ENCODE peak calls at places on chromosomes 5 and 9, in five cellular contexts. J is heart left ventricle, G is aorta, D is stomach, Y is neuronal stem cell. P is an unnamed sample. For H3K36me3, the result is how much of the 10 kb centered on the place peaks cover.

GRCh38 chr5:179802950-179803562 is 3.6 kb downstream of the MGAT4B start:
- DNase-seq in J (peak), G (no peak), D (no peak), Y (no peak), P (peak)

GRCh38 chr9:133787749-133788015 is 49.5 kb upstream of the SARDH start:
- DNase-seq in J (no peak), G (no peak), D (peak), Y (no peak), P (no peak)

GRCh38 chr5:103014983-103015382 is 105.0 kb downstream of the GIN1 start:
- DNase-seq in J (no peak), G (no peak), D (no peak), Y (no peak), P (no peak)

GRCh38 chr9:126689027-126689825 is 75.5 kb downstream of the LMX1B start:
- DNase-seq in J (peak), G (no peak), D (no peak), Y (no peak), P (no peak)

GRCh38 chr5:122778157-122778556 is 3.3 kb downstream of the SNX2 start:
- DNase-seq in J (no peak), G (no peak), D (no peak), Y (no peak), P (no peak)

GRCh38 chr9:121633144-121633714 is 18.2 kb upstream of the DAB2IP start:
- DNase-seq in J (no peak), G (no peak), D (no peak), Y (no peak), P (no peak)

GRCh38 chr9:742914-743594 is 98.4 kb upstream of the DMRT1 start:
- DNase-seq in J (no peak), G (no peak), D (no peak), Y (no peak), P (peak)

GRCh38 chr5:87430863-87431262 is 18.1 kb upstream of the CCNH start:
- DNase-seq in J (no peak), G (no peak), D (no peak), Y (no peak), P (no peak)

GRCh38 chr9:545480-545879 is 296.0 kb upstream of the DMRT1 start:
- DNase-seq in J (peak), G (peak), D (no peak), Y (no peak), P (no peak)

GRCh38 chr5:68593211-68593701 is 377.7 kb downstream of the PIK3R1 start:
- DNase-seq in J (no peak), G (no peak), D (peak), Y (no peak), P (peak)

GRCh38 chr5:54643679-54644078 is 126.1 kb downstream of the SNX18 start:
- DNase-seq in J (no peak), G (peak), D (no peak), Y (no peak), P (no peak)

GRCh38 chr5:51838459-51839253 is 455.4 kb downstream of the ISL1 start:
- DNase-seq in J (no peak), G (no peak), D (no peak), Y (no peak), P (no peak)

GRCh38 chr5:108481355-108481931 is 99.5 kb upstream of the FBXL17 start:
- DNase-seq in J (no peak), G (no peak), D (no peak), Y (peak), P (no peak)

GRCh38 chr5:175853573-175854230 is 17.7 kb upstream of the CPLX2 start:
- DNase-seq in J (peak), G (peak), D (no peak), Y (no peak), P (peak)

GRCh38 chr5:113331201-113331551 is 103.6 kb downstream of the TSSK1B start:
- DNase-seq in J (no peak), G (no peak), D (no peak), Y (no peak), P (no peak)

GRCh38 chr5:169757016-169757415 is 119.9 kb downstream of the DOCK2 start:
- DNase-seq in J (no peak), G (no peak), D (no peak), Y (no peak), P (no peak)

GRCh38 chr9:5112109-5112592 is 73.3 kb downstream of the INSL6 start:
- DNase-seq in J (peak), G (peak), D (no peak), Y (no peak), P (peak)

GRCh38 chr5:2201011-2201410 is 318.3 kb upstream of the IRX4 start:
- DNase-seq in J (no peak), G (no peak), D (no peak), Y (no peak), P (no peak)

GRCh38 chr5:90809695-90810094 is 251.1 kb downstream of the ADGRV1 start:
- DNase-seq in J (no peak), G (no peak), D (no peak), Y (no peak), P (no peak)
- H3K36me3 ChIP-seq in J (under half), G (under half), D (under half), Y (half or more), P (under half)

GRCh38 chr9:78239506-78239905 is 3.6 kb downstream of the CEP78 start:
- DNase-seq in J (no peak), G (no peak), D (peak), Y (no peak), P (peak)

GRCh38 chr9:78242041-78242440 is 6.2 kb downstream of the CEP78 start:
- DNase-seq in J (no peak), G (no peak), D (no peak), Y (no peak), P (no peak)

GRCh38 chr9:78238061-78239038 is 2.5 kb downstream of the CEP78 start:
- DNase-seq in J (no peak), G (no peak), D (no peak), Y (no peak), P (no peak)

GRCh38 chr9:78245401-78245800 is 9.5 kb downstream of the CEP78 start:
- DNase-seq in J (no peak), G (no peak), D (no peak), Y (no peak), P (no peak)

GRCh38 chr9:78243130-78243529 is 7.3 kb downstream of the CEP78 start:
- DNase-seq in J (no peak), G (no peak), D (no peak), Y (no peak), P (no peak)
- H3K36me3 ChIP-seq in J (under half), G (under half), D (under half), Y (half or more), P (under half)

DNA sequence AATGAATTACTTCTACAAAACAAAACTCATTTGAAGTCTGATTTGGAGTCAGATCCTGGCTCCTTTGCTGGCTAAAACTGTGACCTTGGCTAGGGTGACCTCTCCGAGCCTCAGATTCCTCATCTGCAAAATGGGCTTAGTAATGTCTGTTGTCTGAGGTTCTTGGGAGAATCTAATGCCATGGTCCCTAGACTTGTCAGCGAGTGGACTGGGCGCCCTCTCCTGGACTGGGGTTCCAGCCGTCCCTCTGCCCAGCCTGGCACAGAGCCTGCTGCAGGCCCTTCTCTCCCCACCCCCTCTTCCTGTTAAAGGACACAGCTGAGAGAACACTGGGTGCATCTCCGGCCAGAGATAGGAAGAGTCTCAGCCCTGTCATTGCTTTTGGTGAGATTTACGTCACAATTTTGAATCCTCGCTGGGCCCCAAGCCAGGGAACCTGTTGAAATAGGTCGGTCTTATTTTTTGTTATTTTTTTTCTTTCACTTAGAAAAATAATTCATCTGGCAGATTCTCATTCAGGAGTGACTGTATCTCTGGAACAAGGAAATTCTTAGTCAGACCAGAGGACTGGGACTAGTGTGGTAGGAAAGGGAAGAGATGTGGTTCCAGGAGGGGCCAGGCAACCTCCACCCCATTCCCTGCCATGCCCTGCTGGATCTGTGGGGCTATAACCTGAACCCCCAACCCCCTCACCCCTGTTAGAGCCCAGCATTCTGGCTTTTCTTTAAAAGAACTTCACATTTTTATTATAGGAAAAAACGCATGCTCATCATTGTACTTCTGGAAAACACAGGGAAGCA is 48.2 kb upstream of the RPL26L1 start:
- DNase-seq in J (peak), G (peak), D (peak), Y (no peak), P (peak)
- H3K36me3 ChIP-seq in J (under half), G (under half), D (under half), Y (half or more), P (under half)

GRCh38 chr9:37383876-37384715 is 38.4 kb upstream of the GRHPR start:
- DNase-seq in J (no peak), G (no peak), D (no peak), Y (no peak), P (no peak)
- H3K36me3 ChIP-seq in J (under half), G (under half), D (under half), Y (under half), P (under half)

GRCh38 chr5:96790851-96791513 is 16.8 kb downstream of the ERAP1 start:
- DNase-seq in J (no peak), G (no peak), D (no peak), Y (no peak), P (no peak)
- H3K36me3 ChIP-seq in J (under half), G (under half), D (under half), Y (half or more), P (under half)

DNA sequence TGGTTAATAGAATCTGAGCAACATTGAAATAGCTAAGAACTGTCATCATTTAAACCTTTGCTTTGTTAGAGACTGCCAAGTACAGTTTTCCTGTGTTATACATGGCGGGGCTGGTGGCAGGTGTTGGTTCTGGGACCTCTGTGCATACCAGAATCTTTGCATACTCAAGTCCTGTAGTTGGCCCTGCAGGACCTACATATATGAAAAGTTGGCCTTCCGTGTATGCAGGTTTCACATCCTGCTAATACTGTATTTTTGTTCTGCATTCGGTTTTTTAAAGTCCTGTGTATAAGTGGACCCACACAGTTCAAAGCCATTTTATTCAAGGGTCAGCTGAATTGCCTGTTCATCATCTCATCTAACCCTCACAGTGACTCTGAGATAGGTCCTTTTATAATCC is 36.4 kb downstream of the LARP1 start:
- DNase-seq in J (no peak), G (no peak), D (no peak), Y (no peak), P (no peak)
- H3K36me3 ChIP-seq in J (under half), G (under half), D (under half), Y (half or more), P (under half)

GRCh38 chr5:134825212-134825611 is 20.6 kb upstream of the C5orf24 start:
- DNase-seq in J (no peak), G (no peak), D (no peak), Y (no peak), P (no peak)
- H3K36me3 ChIP-seq in J (under half), G (under half), D (under half), Y (half or more), P (under half)

DNA sequence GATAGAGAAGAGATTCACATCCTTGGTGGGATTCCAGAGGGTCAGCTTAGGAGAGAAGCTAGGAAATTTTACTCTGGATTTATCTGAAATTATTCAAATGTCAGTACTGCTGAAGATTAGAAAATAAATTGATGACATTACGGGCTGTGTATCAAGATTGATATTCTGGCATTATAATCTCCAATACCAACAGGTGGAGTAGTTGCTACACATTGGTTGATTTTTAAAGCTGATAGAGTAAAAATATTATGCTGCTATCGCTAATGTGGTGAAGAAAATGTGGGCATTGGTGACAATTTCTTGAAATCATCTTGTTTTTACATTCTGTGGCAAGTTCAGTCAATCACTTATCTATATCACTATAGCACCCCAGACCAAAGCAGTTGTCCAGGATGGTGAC is 378.5 kb downstream of the MTRR start:
- DNase-seq in J (no peak), G (no peak), D (no peak), Y (no peak), P (no peak)
- H3K36me3 ChIP-seq in J (under half), G (under half), D (under half), Y (under half), P (under half)